ENCODE peak calls at places on chromosomes 4 and X, in nine cellular contexts. H, T, I, B, Z, J, V, M and A are unnamed samples.

GRCh38 chrX:21929209-21929608 is 11.3 kb upstream of the SMS start:
- DNase-seq in H (no peak), T (no peak), I (no peak), B (no peak), Z (no peak), J (no peak), V (no peak), M (no peak), A (no peak)

GRCh38 chrX:9785252-9785943 is 831 bp upstream of the SHROOM2 start:
- DNase-seq in H (no peak), T (no peak), I (no peak), B (no peak), Z (no peak), J (peak; percentile 59), V (no peak), M (no peak), A (no peak)

GRCh38 chr4:176287546-176287945 is 18.5 kb upstream of the ASB5 start:
- DNase-seq in H (no peak), T (no peak), I (no peak), B (no peak), Z (no peak), J (no peak), V (no peak), M (no peak), A (no peak)

GRCh38 chrX:47623540-47624027 is 3.9 kb upstream of the SYN1 start:
- DNase-seq in H (peak; percentile 68), T (peak; percentile 40), I (no peak), B (no peak), Z (peak; percentile 84), J (peak; percentile 92), V (peak; percentile 17), M (no peak), A (peak; percentile 78)

GRCh38 chr4:173403051-173403450 is 4.1 kb upstream of the SCRG1 start:
- DNase-seq in H (no peak), T (no peak), I (no peak), B (no peak), Z (no peak), J (no peak), V (no peak), M (no peak), A (peak; percentile 12)

GRCh38 chr4:140211693-140212092 is 57.7 kb upstream of the MAML3 start:
- DNase-seq in H (no peak), T (no peak), I (no peak), B (no peak), Z (no peak), J (no peak), V (no peak), M (no peak), A (no peak)

GRCh38 chr4:70704333-70705145 is 16.2 kb downstream of the UTP3 start:
- DNase-seq in H (peak; percentile 89), T (peak; percentile 89), I (no peak), B (peak; percentile 90), Z (peak; percentile 89), J (peak; percentile 89), V (no peak), M (peak; percentile 82), A (peak; percentile 82)

GRCh38 chr4:85409251-85409650 is 65.7 kb upstream of the ARHGAP24 start:
- DNase-seq in H (no peak), T (no peak), I (no peak), B (no peak), Z (no peak), J (no peak), V (no peak), M (no peak), A (no peak)

GRCh38 chr4:23788460-23788859 is 101.4 kb downstream of the PPARGC1A start:
- DNase-seq in H (no peak), T (no peak), I (no peak), B (no peak), Z (no peak), J (peak; percentile 55), V (no peak), M (peak; percentile 34), A (no peak)

GRCh38 chr4:95761441-95761840 is 78.5 kb upstream of the PDHA2 start:
- DNase-seq in H (no peak), T (no peak), I (peak; percentile 33), B (no peak), Z (no peak), J (peak; percentile 5), V (no peak), M (no peak), A (no peak)

GRCh38 chr4:104451573-104451972 is 43.1 kb downstream of the CXXC4 start:
- DNase-seq in H (peak; percentile 4), T (peak; percentile 4), I (no peak), B (no peak), Z (no peak), J (peak; percentile 24), V (no peak), M (no peak), A (peak; percentile 4)

GRCh38 chr4:83552924-83553323 is 17.0 kb downstream of the GPAT3 start:
- DNase-seq in H (no peak), T (no peak), I (no peak), B (no peak), Z (no peak), J (no peak), V (peak; percentile 53), M (no peak), A (peak; percentile 74)

GRCh38 chr4:177558995-177559394 is 116.8 kb upstream of the AGA start:
- DNase-seq in H (no peak), T (no peak), I (no peak), B (no peak), Z (no peak), J (peak; percentile 38), V (no peak), M (no peak), A (no peak)

GRCh38 chr4:22986881-22987280 is 294.1 kb downstream of the GBA3 start:
- DNase-seq in H (no peak), T (no peak), I (no peak), B (no peak), Z (no peak), J (no peak), V (no peak), M (no peak), A (no peak)

GRCh38 chr4:153114771-153115321 is 89.4 kb upstream of the TRIM2 start:
- DNase-seq in H (no peak), T (no peak), I (no peak), B (no peak), Z (no peak), J (no peak), V (peak; percentile 22), M (peak; percentile 47), A (no peak)